ENCODE peak calls at places on chromosomes 13 and 19, in nine cellular contexts. One of them, this sample, is unnamed.

GRCh38 chr13:79379274-79379673 is 26.8 kb downstream of the RBM26 start:
- DNase-seq in GM23248: no peak
- DNase-seq in NCI-H774: no peak
- DNase-seq in activated T-cell treated with anti-CD3 and anti-CD28 coated beads for 1 hour: no peak
- DNase-seq in stimulated activated CD8-positive, alpha-beta memory T cell treated with anti-CD3 and anti-CD28 coated beads, Interleukin-4, amount 100 ng/mL, for 1 hour: no peak
- DNase-seq in breast epithelium: no peak
- DNase-seq in activated naive CD4-positive, alpha-beta T cell treated with anti-CD3 and anti-CD28 coated beads for 36 hours: no peak
- DNase-seq in OCI-LY7: no peak
- DNase-seq in SHP77: no peak
- DNase-seq in this sample: no peak

GRCh38 chr19:40590464-40591265 is 10.5 kb upstream of the LTBP4 start:
- DNase-seq in GM23248: no peak
- DNase-seq in NCI-H774: no peak
- DNase-seq in activated T-cell treated with anti-CD3 and anti-CD28 coated beads for 1 hour: no peak
- DNase-seq in stimulated activated CD8-positive, alpha-beta memory T cell treated with anti-CD3 and anti-CD28 coated beads, Interleukin-4, amount 100 ng/mL, for 1 hour: no peak
- DNase-seq in breast epithelium: no peak
- DNase-seq in activated naive CD4-positive, alpha-beta T cell treated with anti-CD3 and anti-CD28 coated beads for 36 hours: no peak
- DNase-seq in OCI-LY7: no peak
- DNase-seq in SHP77: no peak
- DNase-seq in this sample: no peak

GRCh38 chr19:58346961-58347929 is 6.0 kb downstream of the A1BG start:
- DNase-seq in GM23248: peak
- DNase-seq in NCI-H774: peak
- DNase-seq in activated T-cell treated with anti-CD3 and anti-CD28 coated beads for 1 hour: peak
- DNase-seq in stimulated activated CD8-positive, alpha-beta memory T cell treated with anti-CD3 and anti-CD28 coated beads, Interleukin-4, amount 100 ng/mL, for 1 hour: peak
- DNase-seq in breast epithelium: peak
- DNase-seq in activated naive CD4-positive, alpha-beta T cell treated with anti-CD3 and anti-CD28 coated beads for 36 hours: peak
- DNase-seq in OCI-LY7: peak
- DNase-seq in SHP77: peak
- DNase-seq in this sample: no peak

GRCh38 chr13:101272886-101273285 is 143.4 kb downstream of the NALCN start:
- DNase-seq in GM23248: no peak
- DNase-seq in NCI-H774: no peak
- DNase-seq in activated T-cell treated with anti-CD3 and anti-CD28 coated beads for 1 hour: no peak
- DNase-seq in stimulated activated CD8-positive, alpha-beta memory T cell treated with anti-CD3 and anti-CD28 coated beads, Interleukin-4, amount 100 ng/mL, for 1 hour: no peak
- DNase-seq in breast epithelium: no peak
- DNase-seq in activated naive CD4-positive, alpha-beta T cell treated with anti-CD3 and anti-CD28 coated beads for 36 hours: no peak
- DNase-seq in OCI-LY7: no peak
- DNase-seq in SHP77: no peak
- DNase-seq in this sample: no peak

GRCh38 chr13:35894636-35895035 is 236.5 kb downstream of the DCLK1 start:
- DNase-seq in GM23248: peak
- DNase-seq in NCI-H774: no peak
- DNase-seq in activated T-cell treated with anti-CD3 and anti-CD28 coated beads for 1 hour: no peak
- DNase-seq in stimulated activated CD8-positive, alpha-beta memory T cell treated with anti-CD3 and anti-CD28 coated beads, Interleukin-4, amount 100 ng/mL, for 1 hour: no peak
- DNase-seq in breast epithelium: no peak
- DNase-seq in activated naive CD4-positive, alpha-beta T cell treated with anti-CD3 and anti-CD28 coated beads for 36 hours: no peak
- DNase-seq in OCI-LY7: no peak
- DNase-seq in SHP77: no peak
- DNase-seq in this sample: no peak

GRCh38 chr13:61600360-61601033 is 184.8 kb upstream of the PCDH20 start:
- DNase-seq in GM23248: no peak
- DNase-seq in NCI-H774: no peak
- DNase-seq in activated T-cell treated with anti-CD3 and anti-CD28 coated beads for 1 hour: no peak
- DNase-seq in stimulated activated CD8-positive, alpha-beta memory T cell treated with anti-CD3 and anti-CD28 coated beads, Interleukin-4, amount 100 ng/mL, for 1 hour: no peak
- DNase-seq in breast epithelium: no peak
- DNase-seq in activated naive CD4-positive, alpha-beta T cell treated with anti-CD3 and anti-CD28 coated beads for 36 hours: no peak
- DNase-seq in OCI-LY7: no peak
- DNase-seq in SHP77: no peak
- DNase-seq in this sample: no peak

GRCh38 chr13:43572601-43573360 is 214.0 kb downstream of the ENOX1 start:
- DNase-seq in GM23248: peak
- DNase-seq in NCI-H774: no peak
- DNase-seq in activated T-cell treated with anti-CD3 and anti-CD28 coated beads for 1 hour: no peak
- DNase-seq in stimulated activated CD8-positive, alpha-beta memory T cell treated with anti-CD3 and anti-CD28 coated beads, Interleukin-4, amount 100 ng/mL, for 1 hour: no peak
- DNase-seq in breast epithelium: no peak
- DNase-seq in activated naive CD4-positive, alpha-beta T cell treated with anti-CD3 and anti-CD28 coated beads for 36 hours: no peak
- DNase-seq in OCI-LY7: no peak
- DNase-seq in SHP77: no peak
- DNase-seq in this sample: no peak

GRCh38 chr19:3536429-3537100 is 2.4 kb upstream of the TEKTIP1 start:
- DNase-seq in GM23248: no peak
- DNase-seq in NCI-H774: no peak
- DNase-seq in activated T-cell treated with anti-CD3 and anti-CD28 coated beads for 1 hour: no peak
- DNase-seq in stimulated activated CD8-positive, alpha-beta memory T cell treated with anti-CD3 and anti-CD28 coated beads, Interleukin-4, amount 100 ng/mL, for 1 hour: no peak
- DNase-seq in breast epithelium: no peak
- DNase-seq in activated naive CD4-positive, alpha-beta T cell treated with anti-CD3 and anti-CD28 coated beads for 36 hours: no peak
- DNase-seq in OCI-LY7: no peak
- DNase-seq in SHP77: no peak
- DNase-seq in this sample: no peak

GRCh38 chr19:47257411-47258169 is 1.3 kb downstream of the CCDC9 start:
- DNase-seq in GM23248: no peak
- DNase-seq in NCI-H774: no peak
- DNase-seq in activated T-cell treated with anti-CD3 and anti-CD28 coated beads for 1 hour: no peak
- DNase-seq in stimulated activated CD8-positive, alpha-beta memory T cell treated with anti-CD3 and anti-CD28 coated beads, Interleukin-4, amount 100 ng/mL, for 1 hour: no peak
- DNase-seq in breast epithelium: no peak
- DNase-seq in activated naive CD4-positive, alpha-beta T cell treated with anti-CD3 and anti-CD28 coated beads for 36 hours: no peak
- DNase-seq in OCI-LY7: no peak
- DNase-seq in SHP77: no peak
- DNase-seq in this sample: no peak

GRCh38 chr13:51858433-51859247 is 3.1 kb upstream of the CCDC70 start:
- DNase-seq in GM23248: no peak
- DNase-seq in NCI-H774: no peak
- DNase-seq in activated T-cell treated with anti-CD3 and anti-CD28 coated beads for 1 hour: no peak
- DNase-seq in stimulated activated CD8-positive, alpha-beta memory T cell treated with anti-CD3 and anti-CD28 coated beads, Interleukin-4, amount 100 ng/mL, for 1 hour: no peak
- DNase-seq in breast epithelium: no peak
- DNase-seq in activated naive CD4-positive, alpha-beta T cell treated with anti-CD3 and anti-CD28 coated beads for 36 hours: no peak
- DNase-seq in OCI-LY7: no peak
- DNase-seq in SHP77: no peak
- DNase-seq in this sample: no peak

GRCh38 chr19:16801599-16801998 is 27.6 kb upstream of the SIN3B start:
- DNase-seq in GM23248: peak
- DNase-seq in NCI-H774: no peak
- DNase-seq in activated T-cell treated with anti-CD3 and anti-CD28 coated beads for 1 hour: no peak
- DNase-seq in stimulated activated CD8-positive, alpha-beta memory T cell treated with anti-CD3 and anti-CD28 coated beads, Interleukin-4, amount 100 ng/mL, for 1 hour: no peak
- DNase-seq in breast epithelium: no peak
- DNase-seq in activated naive CD4-positive, alpha-beta T cell treated with anti-CD3 and anti-CD28 coated beads for 36 hours: no peak
- DNase-seq in OCI-LY7: peak
- DNase-seq in SHP77: no peak
- DNase-seq in this sample: no peak

GRCh38 chr13:45374917-45375316 is 33.9 kb upstream of the TPT1 start:
- DNase-seq in GM23248: peak
- DNase-seq in NCI-H774: no peak
- DNase-seq in activated T-cell treated with anti-CD3 and anti-CD28 coated beads for 1 hour: no peak
- DNase-seq in stimulated activated CD8-positive, alpha-beta memory T cell treated with anti-CD3 and anti-CD28 coated beads, Interleukin-4, amount 100 ng/mL, for 1 hour: no peak
- DNase-seq in breast epithelium: no peak
- DNase-seq in activated naive CD4-positive, alpha-beta T cell treated with anti-CD3 and anti-CD28 coated beads for 36 hours: no peak
- DNase-seq in OCI-LY7: no peak
- DNase-seq in SHP77: no peak
- DNase-seq in this sample: no peak

GRCh38 chr19:4059931-4060620 is 6.6 kb downstream of the ZBTB7A start:
- DNase-seq in GM23248: peak
- DNase-seq in NCI-H774: no peak
- DNase-seq in activated T-cell treated with anti-CD3 and anti-CD28 coated beads for 1 hour: peak
- DNase-seq in stimulated activated CD8-positive, alpha-beta memory T cell treated with anti-CD3 and anti-CD28 coated beads, Interleukin-4, amount 100 ng/mL, for 1 hour: peak
- DNase-seq in breast epithelium: no peak
- DNase-seq in activated naive CD4-positive, alpha-beta T cell treated with anti-CD3 and anti-CD28 coated beads for 36 hours: no peak
- DNase-seq in OCI-LY7: peak
- DNase-seq in SHP77: no peak
- DNase-seq in this sample: no peak

GRCh38 chr19:13212759-13213330 is 62.6 kb downstream of the IER2 start:
- DNase-seq in GM23248: peak
- DNase-seq in NCI-H774: peak
- DNase-seq in activated T-cell treated with anti-CD3 and anti-CD28 coated beads for 1 hour: peak
- DNase-seq in stimulated activated CD8-positive, alpha-beta memory T cell treated with anti-CD3 and anti-CD28 coated beads, Interleukin-4, amount 100 ng/mL, for 1 hour: peak
- DNase-seq in breast epithelium: peak
- DNase-seq in activated naive CD4-positive, alpha-beta T cell treated with anti-CD3 and anti-CD28 coated beads for 36 hours: peak
- DNase-seq in OCI-LY7: peak
- DNase-seq in SHP77: peak
- DNase-seq in this sample: peak

This sample was measured in NT2/D1.